ENCODE peak calls at places on chromosome 1, in six cellular contexts. One of them, this sample, is unnamed.

GRCh38 chr1:30047576-30047975 is 675.8 kb downstream of the MATN1 start:
- DNase-seq in stimulated activated CD8-positive, alpha-beta memory T cell treated with anti-CD3 and anti-CD28 coated beads, Interleukin-15, amount 100 ng/mL, for 24 hours: no peak
- DNase-seq in activated T-cell treated with anti-CD3 and anti-CD28 coated beads for 1 hour: no peak
- DNase-seq in AG04450: no peak
- DNase-seq in stomach: peak; percentile 3
- DNase-seq in HCT116: no peak
- DNase-seq in this sample: no peak

GRCh38 chr1:53408755-53409129 is 50.5 kb upstream of the DMRTB1 start:
- DNase-seq in stimulated activated CD8-positive, alpha-beta memory T cell treated with anti-CD3 and anti-CD28 coated beads, Interleukin-15, amount 100 ng/mL, for 24 hours: no peak
- DNase-seq in activated T-cell treated with anti-CD3 and anti-CD28 coated beads for 1 hour: no peak
- DNase-seq in AG04450: no peak
- DNase-seq in stomach: no peak
- DNase-seq in HCT116: no peak
- DNase-seq in this sample: no peak

GRCh38 chr1:219120625-219121544 is 52.8 kb upstream of the LYPLAL1 start:
- DNase-seq in stimulated activated CD8-positive, alpha-beta memory T cell treated with anti-CD3 and anti-CD28 coated beads, Interleukin-15, amount 100 ng/mL, for 24 hours: no peak
- DNase-seq in activated T-cell treated with anti-CD3 and anti-CD28 coated beads for 1 hour: no peak
- DNase-seq in AG04450: peak; percentile 83
- DNase-seq in stomach: no peak
- DNase-seq in HCT116: no peak
- DNase-seq in this sample: no peak

GRCh38 chr1:210445931-210446330 is 117.2 kb downstream of the HHAT start:
- DNase-seq in stimulated activated CD8-positive, alpha-beta memory T cell treated with anti-CD3 and anti-CD28 coated beads, Interleukin-15, amount 100 ng/mL, for 24 hours: no peak
- DNase-seq in activated T-cell treated with anti-CD3 and anti-CD28 coated beads for 1 hour: no peak
- DNase-seq in AG04450: no peak
- DNase-seq in stomach: no peak
- DNase-seq in HCT116: no peak
- DNase-seq in this sample: no peak

GRCh38 chr1:214882621-214883020 is 199.9 kb upstream of the KCNK2 start:
- DNase-seq in stimulated activated CD8-positive, alpha-beta memory T cell treated with anti-CD3 and anti-CD28 coated beads, Interleukin-15, amount 100 ng/mL, for 24 hours: no peak
- DNase-seq in activated T-cell treated with anti-CD3 and anti-CD28 coated beads for 1 hour: no peak
- DNase-seq in AG04450: no peak
- DNase-seq in stomach: no peak
- DNase-seq in HCT116: no peak
- DNase-seq in this sample: no peak

GRCh38 chr1:221773383-221773782 is 31.5 kb upstream of the DUSP10 start:
- DNase-seq in stimulated activated CD8-positive, alpha-beta memory T cell treated with anti-CD3 and anti-CD28 coated beads, Interleukin-15, amount 100 ng/mL, for 24 hours: no peak
- DNase-seq in activated T-cell treated with anti-CD3 and anti-CD28 coated beads for 1 hour: no peak
- DNase-seq in AG04450: no peak
- DNase-seq in stomach: no peak
- DNase-seq in HCT116: no peak
- DNase-seq in this sample: no peak

GRCh38 chr1:213327318-213327667 is 276.3 kb downstream of the RPS6KC1 start:
- DNase-seq in stimulated activated CD8-positive, alpha-beta memory T cell treated with anti-CD3 and anti-CD28 coated beads, Interleukin-15, amount 100 ng/mL, for 24 hours: no peak
- DNase-seq in activated T-cell treated with anti-CD3 and anti-CD28 coated beads for 1 hour: no peak
- DNase-seq in AG04450: peak; percentile 69
- DNase-seq in stomach: no peak
- DNase-seq in HCT116: no peak
- DNase-seq in this sample: no peak

GRCh38 chr1:164017239-164017638 is 541.7 kb upstream of the PBX1 start:
- DNase-seq in stimulated activated CD8-positive, alpha-beta memory T cell treated with anti-CD3 and anti-CD28 coated beads, Interleukin-15, amount 100 ng/mL, for 24 hours: no peak
- DNase-seq in activated T-cell treated with anti-CD3 and anti-CD28 coated beads for 1 hour: no peak
- DNase-seq in AG04450: no peak
- DNase-seq in stomach: no peak
- DNase-seq in HCT116: no peak
- DNase-seq in this sample: no peak

GRCh38 chr1:24277420-24278169 is 41.6 kb upstream of the GRHL3 start:
- DNase-seq in stimulated activated CD8-positive, alpha-beta memory T cell treated with anti-CD3 and anti-CD28 coated beads, Interleukin-15, amount 100 ng/mL, for 24 hours: no peak
- DNase-seq in activated T-cell treated with anti-CD3 and anti-CD28 coated beads for 1 hour: no peak
- DNase-seq in AG04450: no peak
- DNase-seq in stomach: no peak
- DNase-seq in HCT116: no peak
- DNase-seq in this sample: no peak

GRCh38 chr1:153626929-153627796 is at the start of gene S100A13:
- DNase-seq in stimulated activated CD8-positive, alpha-beta memory T cell treated with anti-CD3 and anti-CD28 coated beads, Interleukin-15, amount 100 ng/mL, for 24 hours: no peak
- DNase-seq in activated T-cell treated with anti-CD3 and anti-CD28 coated beads for 1 hour: no peak
- DNase-seq in AG04450: peak; percentile 92
- DNase-seq in stomach: peak; percentile 69
- DNase-seq in HCT116: peak; percentile 93
- DNase-seq in this sample: no peak

GRCh38 chr1:219659682-219660081 is 46.8 kb upstream of the ZC3H11B start:
- DNase-seq in stimulated activated CD8-positive, alpha-beta memory T cell treated with anti-CD3 and anti-CD28 coated beads, Interleukin-15, amount 100 ng/mL, for 24 hours: no peak
- DNase-seq in activated T-cell treated with anti-CD3 and anti-CD28 coated beads for 1 hour: no peak
- DNase-seq in AG04450: peak; percentile 23
- DNase-seq in stomach: no peak
- DNase-seq in HCT116: no peak
- DNase-seq in this sample: no peak

GRCh38 chr1:51070011-51070410 is 32.0 kb upstream of the C1orf185 start:
- DNase-seq in stimulated activated CD8-positive, alpha-beta memory T cell treated with anti-CD3 and anti-CD28 coated beads, Interleukin-15, amount 100 ng/mL, for 24 hours: no peak
- DNase-seq in activated T-cell treated with anti-CD3 and anti-CD28 coated beads for 1 hour: no peak
- DNase-seq in AG04450: no peak
- DNase-seq in stomach: no peak
- DNase-seq in HCT116: no peak
- DNase-seq in this sample: no peak

GRCh38 chr1:194347184-194347583 is 1160.8 kb upstream of the B3GALT2 start:
- DNase-seq in stimulated activated CD8-positive, alpha-beta memory T cell treated with anti-CD3 and anti-CD28 coated beads, Interleukin-15, amount 100 ng/mL, for 24 hours: no peak
- DNase-seq in activated T-cell treated with anti-CD3 and anti-CD28 coated beads for 1 hour: no peak
- DNase-seq in AG04450: no peak
- DNase-seq in stomach: no peak
- DNase-seq in HCT116: no peak
- DNase-seq in this sample: no peak

GRCh38 chr1:78553859-78554258 is 63.1 kb downstream of the PTGFR start:
- DNase-seq in stimulated activated CD8-positive, alpha-beta memory T cell treated with anti-CD3 and anti-CD28 coated beads, Interleukin-15, amount 100 ng/mL, for 24 hours: no peak
- DNase-seq in activated T-cell treated with anti-CD3 and anti-CD28 coated beads for 1 hour: no peak
- DNase-seq in AG04450: no peak
- DNase-seq in stomach: no peak
- DNase-seq in HCT116: peak; percentile 7
- DNase-seq in this sample: no peak

GRCh38 chr1:21325731-21326387 is 35.6 kb upstream of the ECE1 start:
- DNase-seq in stimulated activated CD8-positive, alpha-beta memory T cell treated with anti-CD3 and anti-CD28 coated beads, Interleukin-15, amount 100 ng/mL, for 24 hours: no peak
- DNase-seq in activated T-cell treated with anti-CD3 and anti-CD28 coated beads for 1 hour: no peak
- DNase-seq in AG04450: no peak
- DNase-seq in stomach: no peak
- DNase-seq in HCT116: no peak
- DNase-seq in this sample: no peak

GRCh38 chr1:6367381-6368007 is 26.1 kb downstream of the ACOT7 start:
- DNase-seq in stimulated activated CD8-positive, alpha-beta memory T cell treated with anti-CD3 and anti-CD28 coated beads, Interleukin-15, amount 100 ng/mL, for 24 hours: no peak
- DNase-seq in activated T-cell treated with anti-CD3 and anti-CD28 coated beads for 1 hour: no peak
- DNase-seq in AG04450: no peak
- DNase-seq in stomach: no peak
- DNase-seq in HCT116: no peak
- DNase-seq in this sample: no peak

GRCh38 chr1:43272576-43273571 is 3.1 kb downstream of the TMEM125 start:
- DNase-seq in stimulated activated CD8-positive, alpha-beta memory T cell treated with anti-CD3 and anti-CD28 coated beads, Interleukin-15, amount 100 ng/mL, for 24 hours: no peak
- DNase-seq in activated T-cell treated with anti-CD3 and anti-CD28 coated beads for 1 hour: no peak
- DNase-seq in AG04450: no peak
- DNase-seq in stomach: peak; percentile 16
- DNase-seq in HCT116: no peak
- DNase-seq in this sample: peak; percentile 1

GRCh38 chr1:206117151-206117948 is at the start of gene AVPR1B:
- DNase-seq in stimulated activated CD8-positive, alpha-beta memory T cell treated with anti-CD3 and anti-CD28 coated beads, Interleukin-15, amount 100 ng/mL, for 24 hours: no peak
- DNase-seq in activated T-cell treated with anti-CD3 and anti-CD28 coated beads for 1 hour: no peak
- DNase-seq in AG04450: no peak
- DNase-seq in stomach: peak; percentile 56
- DNase-seq in HCT116: no peak
- DNase-seq in this sample: no peak

GRCh38 chr1:94236021-94236491 is 1.3 kb downstream of the ARHGAP29 start:
- DNase-seq in stimulated activated CD8-positive, alpha-beta memory T cell treated with anti-CD3 and anti-CD28 coated beads, Interleukin-15, amount 100 ng/mL, for 24 hours: no peak
- DNase-seq in activated T-cell treated with anti-CD3 and anti-CD28 coated beads for 1 hour: no peak
- DNase-seq in AG04450: no peak
- DNase-seq in stomach: no peak
- DNase-seq in HCT116: no peak
- DNase-seq in this sample: no peak

GRCh38 chr1:41935226-41935625 is 16.5 kb upstream of the HIVEP3 start:
- DNase-seq in stimulated activated CD8-positive, alpha-beta memory T cell treated with anti-CD3 and anti-CD28 coated beads, Interleukin-15, amount 100 ng/mL, for 24 hours: no peak
- DNase-seq in activated T-cell treated with anti-CD3 and anti-CD28 coated beads for 1 hour: no peak
- DNase-seq in AG04450: no peak
- DNase-seq in stomach: no peak
- DNase-seq in HCT116: no peak
- DNase-seq in this sample: no peak

GRCh38 chr1:30144831-30145230 is 578.6 kb downstream of the MATN1 start:
- DNase-seq in stimulated activated CD8-positive, alpha-beta memory T cell treated with anti-CD3 and anti-CD28 coated beads, Interleukin-15, amount 100 ng/mL, for 24 hours: no peak
- DNase-seq in activated T-cell treated with anti-CD3 and anti-CD28 coated beads for 1 hour: no peak
- DNase-seq in AG04450: no peak
- DNase-seq in stomach: no peak
- DNase-seq in HCT116: no peak
- DNase-seq in this sample: no peak

GRCh38 chr1:89721351-89721750 is 88.4 kb downstream of the LRRC8C start:
- DNase-seq in stimulated activated CD8-positive, alpha-beta memory T cell treated with anti-CD3 and anti-CD28 coated beads, Interleukin-15, amount 100 ng/mL, for 24 hours: no peak
- DNase-seq in activated T-cell treated with anti-CD3 and anti-CD28 coated beads for 1 hour: no peak
- DNase-seq in AG04450: no peak
- DNase-seq in stomach: no peak
- DNase-seq in HCT116: no peak
- DNase-seq in this sample: no peak

GRCh38 chr1:154190550-154190949 is 1.4 kb downstream of the TPM3 start:
- DNase-seq in stimulated activated CD8-positive, alpha-beta memory T cell treated with anti-CD3 and anti-CD28 coated beads, Interleukin-15, amount 100 ng/mL, for 24 hours: no peak
- DNase-seq in activated T-cell treated with anti-CD3 and anti-CD28 coated beads for 1 hour: no peak
- DNase-seq in AG04450: no peak
- DNase-seq in stomach: no peak
- DNase-seq in HCT116: no peak
- DNase-seq in this sample: no peak

GRCh38 chr1:189658381-189658780 is 819.3 kb downstream of the BRINP3 start:
- DNase-seq in stimulated activated CD8-positive, alpha-beta memory T cell treated with anti-CD3 and anti-CD28 coated beads, Interleukin-15, amount 100 ng/mL, for 24 hours: no peak
- DNase-seq in activated T-cell treated with anti-CD3 and anti-CD28 coated beads for 1 hour: no peak
- DNase-seq in AG04450: no peak
- DNase-seq in stomach: no peak
- DNase-seq in HCT116: peak; percentile 64
- DNase-seq in this sample: no peak

GRCh38 chr1:180154325-180155201 is at the start of gene QSOX1:
- DNase-seq in stimulated activated CD8-positive, alpha-beta memory T cell treated with anti-CD3 and anti-CD28 coated beads, Interleukin-15, amount 100 ng/mL, for 24 hours: peak; percentile 74
- DNase-seq in activated T-cell treated with anti-CD3 and anti-CD28 coated beads for 1 hour: peak; percentile 79
- DNase-seq in AG04450: peak; percentile 43
- DNase-seq in stomach: peak; percentile 92
- DNase-seq in HCT116: peak; percentile 61
- DNase-seq in this sample: peak; percentile 98

GRCh38 chr1:222817529-222817928 is 2.7 kb downstream of the DISP1 start:
- DNase-seq in stimulated activated CD8-positive, alpha-beta memory T cell treated with anti-CD3 and anti-CD28 coated beads, Interleukin-15, amount 100 ng/mL, for 24 hours: no peak
- DNase-seq in activated T-cell treated with anti-CD3 and anti-CD28 coated beads for 1 hour: no peak
- DNase-seq in AG04450: peak; percentile 69
- DNase-seq in stomach: no peak
- DNase-seq in HCT116: peak; percentile 88
- DNase-seq in this sample: no peak

GRCh38 chr1:46446646-46447498 is 42.8 kb upstream of the DMBX1 start:
- DNase-seq in stimulated activated CD8-positive, alpha-beta memory T cell treated with anti-CD3 and anti-CD28 coated beads, Interleukin-15, amount 100 ng/mL, for 24 hours: peak; percentile 60
- DNase-seq in activated T-cell treated with anti-CD3 and anti-CD28 coated beads for 1 hour: peak; percentile 69
- DNase-seq in AG04450: peak; percentile 10
- DNase-seq in stomach: peak; percentile 88
- DNase-seq in HCT116: peak; percentile 45
- DNase-seq in this sample: no peak

GRCh38 chr1:75471245-75471644 is 139.7 kb downstream of the SLC44A5 start:
- DNase-seq in stimulated activated CD8-positive, alpha-beta memory T cell treated with anti-CD3 and anti-CD28 coated beads, Interleukin-15, amount 100 ng/mL, for 24 hours: no peak
- DNase-seq in activated T-cell treated with anti-CD3 and anti-CD28 coated beads for 1 hour: no peak
- DNase-seq in AG04450: no peak
- DNase-seq in stomach: no peak
- DNase-seq in HCT116: no peak
- DNase-seq in this sample: no peak